ENCODE peak calls at places on chromosomes 11 and 22, in seven cellular contexts. V is hepatic stellate cell; A is IMR-90; U is stomach; N is effector CD8-positive, alpha-beta T cell; K is T-cell; F is GM23248. D is an unnamed sample.

GRCh38 chr11:130103296-130103814 is 33.7 kb downstream of the APLP2 start:
- DNase-seq in K (no peak), V (peak; percentile 80), N (no peak), U (no peak), A (peak; percentile 96), F (peak; percentile 90), D (peak; percentile 44)

GRCh38 chr22:36253523-36254490 is 874 bp downstream of the APOL1 start:
- DNase-seq in N (no peak), F (peak; percentile 48), A (no peak), U (peak; percentile 68), K (no peak), V (no peak), D (no peak)

GRCh38 chr11:78699606-78700005 is 124.9 kb upstream of the NARS2 start:
- DNase-seq in U (no peak), K (no peak), F (no peak), N (no peak), V (no peak), A (no peak), D (no peak)

GRCh38 chr11:101456812-101457211 is 127.0 kb downstream of the TRPC6 start:
- DNase-seq in F (peak; percentile 67), N (no peak), V (no peak), K (no peak), A (peak; percentile 52), U (no peak), D (no peak)

GRCh38 chr22:50169181-50169759 is 1.3 kb upstream of the PANX2 start:
- DNase-seq in N (no peak), V (no peak), U (no peak), F (peak; percentile 16), A (no peak), K (no peak), D (no peak)

GRCh38 chr22:23288301-23289129 is 108.2 kb downstream of the BCR start:
- DNase-seq in V (no peak), A (no peak), N (no peak), F (no peak), U (no peak), K (no peak), D (no peak)

GRCh38 chr22:24156915-24157782 is 24.1 kb upstream of the SUSD2 start:
- DNase-seq in V (peak; percentile 93), F (peak; percentile 91), K (peak; percentile 86), U (peak; percentile 87), N (peak; percentile 77), A (peak; percentile 64), D (peak; percentile 94)

GRCh38 chr11:11416502-11416901 is 63.5 kb upstream of the CSNK2A3 start:
- DNase-seq in K (no peak), U (no peak), F (peak; percentile 31), N (no peak), V (peak; percentile 26), A (peak; percentile 45), D (peak; percentile 75)

GRCh38 chr11:21711341-21711740 is 481.5 kb upstream of the ANO5 start:
- DNase-seq in U (no peak), A (no peak), K (no peak), F (no peak), N (no peak), V (no peak), D (no peak)

GRCh38 chr22:30021338-30021737 is 58.9 kb upstream of the HORMAD2 start:
- DNase-seq in A (no peak), V (no peak), F (no peak), N (no peak), U (no peak), K (no peak), D (no peak)

GRCh38 chr11:1130276-1131032 is 27.3 kb upstream of the MUC5AC start:
- DNase-seq in A (no peak), K (no peak), N (no peak), V (no peak), F (no peak), U (peak; percentile 25), D (no peak)

GRCh38 chr11:83836883-83837654 is 550.9 kb upstream of the CCDC90B start:
- DNase-seq in V (peak; percentile 40), F (peak; percentile 74), A (peak; percentile 50), U (peak; percentile 45), K (no peak), N (no peak), D (peak; percentile 4)

GRCh38 chr11:110196241-110196754 is 100.1 kb downstream of the RDX start:
- DNase-seq in U (no peak), N (no peak), K (no peak), A (peak; percentile 87), F (peak; percentile 78), V (peak; percentile 30), D (no peak)

GRCh38 chr22:50084085-50084484 is 1.1 kb downstream of the MLC1 start:
- DNase-seq in N (no peak), F (no peak), V (no peak), U (no peak), A (no peak), K (no peak), D (no peak)

GRCh38 chr11:58286249-58286648 is 18.2 kb upstream of the OR10W1 start:
- DNase-seq in A (peak; percentile 60), U (no peak), K (no peak), V (peak; percentile 14), F (peak; percentile 77), N (no peak), D (no peak)

GRCh38 chr11:94201004-94201465 is 72.4 kb downstream of the PANX1 start:
- DNase-seq in K (no peak), N (no peak), U (no peak), F (peak; percentile 76), V (peak; percentile 28), A (peak; percentile 94), D (peak; percentile 67)

GRCh38 chr11:65867284-65868071 is 5.1 kb downstream of the EFEMP2 start:
- DNase-seq in K (no peak), N (no peak), V (no peak), A (no peak), U (no peak), F (no peak), D (no peak)

GRCh38 chr11:69300124-69301032 is 6.4 kb downstream of the MYEOV start:
- DNase-seq in K (no peak), N (no peak), U (no peak), F (peak; percentile 96), A (peak; percentile 61), V (peak; percentile 95), D (peak; percentile 80)

GRCh38 chr22:35538801-35539321 is 1.8 kb upstream of the RASD2 start:
- DNase-seq in K (peak; percentile 13), N (no peak), A (no peak), U (no peak), V (peak; percentile 57), F (peak; percentile 57), D (no peak)

GRCh38 chr11:120169981-120170698 is 32.2 kb upstream of the TRIM29 start:
- DNase-seq in V (no peak), U (no peak), N (no peak), F (no peak), A (no peak), K (no peak), D (no peak)

GRCh38 chr11:64810891-64811272 is 531 bp upstream of the MEN1 start:
- DNase-seq in U (peak; percentile 32), V (no peak), K (peak; percentile 58), F (no peak), N (peak; percentile 47), A (no peak), D (no peak)

GRCh38 chr11:75380716-75381420 is 18.4 kb upstream of the RPS3 start:
- DNase-seq in F (no peak), V (no peak), A (no peak), U (no peak), N (no peak), K (no peak), D (no peak)

GRCh38 chr11:112293614-112294013 is 33.0 kb upstream of the PLET1 start:
- DNase-seq in K (no peak), A (no peak), N (no peak), V (no peak), U (peak; percentile 55), F (no peak), D (no peak)

GRCh38 chr11:12556788-12557384 is 117.3 kb upstream of the TEAD1 start:
- DNase-seq in U (peak; percentile 80), F (peak; percentile 94), A (peak; percentile 96), V (peak; percentile 78), K (no peak), N (no peak), D (peak; percentile 86)

GRCh38 chr11:27423125-27423524 is 49.5 kb downstream of the LGR4 start:
- DNase-seq in N (no peak), A (peak; percentile 80), V (no peak), K (no peak), U (peak; percentile 31), F (peak; percentile 90), D (no peak)

GRCh38 chr11:14673824-14674432 is 30.3 kb downstream of the PDE3B start:
- DNase-seq in F (peak; percentile 1), U (no peak), N (no peak), V (no peak), A (no peak), K (no peak), D (no peak)

GRCh38 chr11:44298862-44299261 is 11.1 kb downstream of the ALX4 start:
- DNase-seq in F (no peak), K (no peak), N (no peak), U (no peak), A (no peak), V (no peak), D (no peak)

GRCh38 chr22:24938741-24939341 is 7.7 kb downstream of the LHFPL7 start:
- DNase-seq in N (no peak), K (no peak), F (peak; percentile 71), U (no peak), A (peak; percentile 25), V (peak; percentile 43), D (peak; percentile 32)

GRCh38 chr11:67118059-67118766 is 850 bp upstream of the KDM2A start:
- DNase-seq in A (no peak), K (peak; percentile 42), F (peak; percentile 48), U (peak; percentile 48), V (peak; percentile 45), N (peak; percentile 36), D (peak; percentile 62)

GRCh38 chr11:72786305-72787261 is 7.3 kb downstream of the STARD10 start:
- DNase-seq in F (no peak), V (no peak), K (no peak), A (no peak), N (no peak), U (peak; percentile 89), D (no peak)

GRCh38 chr11:9251306-9251705 is 13.8 kb downstream of the DENND5A start:
- DNase-seq in N (no peak), A (no peak), V (no peak), U (no peak), K (no peak), F (no peak), D (no peak)

GRCh38 chr11:75347781-75348613 is 3.5 kb downstream of the ARRB1 start:
- DNase-seq in F (peak; percentile 94), U (no peak), A (peak; percentile 98), K (no peak), V (peak; percentile 93), N (no peak), D (no peak)

GRCh38 chr22:21593406-21594232 is 26.1 kb downstream of the UBE2L3 start:
- DNase-seq in F (peak; percentile 37), N (no peak), K (no peak), A (no peak), V (no peak), U (peak; percentile 38), D (no peak)

D was measured in SJSA1.